ENCODE peak calls at places on chromosomes 5 and 9, in seven cellular contexts. D is T follicular helper cell; P is stimulated activated CD4-positive, alpha-beta T cell treated with anti-CD3 and anti-CD28 coated beads, Interleukin-15, amount 100 ng/mL, for 24 hours; E is HFFc6; Z is tibial artery; V is GM10248; B is MV-4-11. S is an unnamed sample.

GRCh38 chr5:1297243-1297642 is 2.4 kb upstream of the TERT start:
- DNase-seq in D (no peak), P (no peak), E (no peak), Z (no peak), V (no peak), B (no peak), S (no peak)

GRCh38 chr5:168162464-168162863 is 129.0 kb upstream of the WWC1 start:
- DNase-seq in D (no peak), P (no peak), E (no peak), Z (no peak), V (no peak), B (no peak), S (no peak)

GRCh38 chr5:57532513-57533497 is 50.2 kb upstream of the ACTBL2 start:
- DNase-seq in D (no peak), P (no peak), E (peak; percentile 18), Z (no peak), V (no peak), B (no peak), S (peak; percentile 14)

GRCh38 chr9:133770076-133770777 is 32.1 kb upstream of the SARDH start:
- DNase-seq in D (no peak), P (no peak), E (no peak), Z (no peak), V (no peak), B (no peak), S (no peak)

GRCh38 chr5:33487256-33487655 is 46.5 kb downstream of the TARS1 start:
- DNase-seq in D (no peak), P (no peak), E (no peak), Z (no peak), V (no peak), B (no peak), S (no peak)

GRCh38 chr9:87099383-87099782 is 152.1 kb upstream of the GAS1 start:
- DNase-seq in D (no peak), P (no peak), E (no peak), Z (no peak), V (no peak), B (no peak), S (no peak)

GRCh38 chr5:178453224-178453623 is 137.0 kb downstream of the COL23A1 start:
- DNase-seq in D (no peak), P (no peak), E (no peak), Z (no peak), V (no peak), B (no peak), S (no peak)

GRCh38 chr5:89397096-89397495 is 514.1 kb upstream of the MEF2C start:
- DNase-seq in D (no peak), P (no peak), E (no peak), Z (no peak), V (no peak), B (peak; percentile 82), S (no peak)

GRCh38 chr5:176547811-176548210 is 1.3 kb upstream of the CDHR2 start:
- DNase-seq in D (no peak), P (no peak), E (no peak), Z (no peak), V (no peak), B (peak; percentile 3), S (no peak)

GRCh38 chr9:127942152-127943010 is 4.7 kb upstream of the DPM2 start:
- DNase-seq in D (no peak), P (peak; percentile 64), E (peak; percentile 45), Z (peak; percentile 74), V (peak; percentile 76), B (peak; percentile 29), S (peak; percentile 78)

GRCh38 chr5:145124806-145125205 is 710.3 kb downstream of the PRELID2 start:
- DNase-seq in D (no peak), P (no peak), E (no peak), Z (no peak), V (no peak), B (no peak), S (no peak)

GRCh38 chr9:104256031-104256709 is 162.1 kb downstream of the SMC2 start:
- DNase-seq in D (no peak), P (no peak), E (no peak), Z (no peak), V (no peak), B (peak; percentile 21), S (no peak)

GRCh38 chr5:64506567-64507321 is 929 bp downstream of the RGS7BP start:
- DNase-seq in D (no peak), P (no peak), E (no peak), Z (no peak), V (no peak), B (no peak), S (no peak)

GRCh38 chr9:95043826-95044225 is 273.7 kb downstream of the FANCC start:
- DNase-seq in D (no peak), P (no peak), E (no peak), Z (no peak), V (no peak), B (no peak), S (no peak)

GRCh38 chr9:4430492-4431261 is 59.6 kb upstream of the SLC1A1 start:
- DNase-seq in D (no peak), P (no peak), E (no peak), Z (no peak), V (no peak), B (peak; percentile 80), S (no peak)

GRCh38 chr9:77793909-77794308 is 145.8 kb upstream of the GNA14 start:
- DNase-seq in D (no peak), P (no peak), E (peak; percentile 42), Z (no peak), V (no peak), B (no peak), S (no peak)

GRCh38 chr5:142783601-142784291 is 13.6 kb downstream of the ARHGAP26 start:
- DNase-seq in D (no peak), P (peak; percentile 75), E (no peak), Z (peak; percentile 51), V (peak; percentile 28), B (peak; percentile 28), S (peak; percentile 9)

GRCh38 chr9:4137755-4138154 is 162.1 kb downstream of the GLIS3 start:
- DNase-seq in D (no peak), P (no peak), E (peak; percentile 86), Z (no peak), V (no peak), B (no peak), S (peak; percentile 16)

GRCh38 chr5:176817864-176818377 is 7.6 kb downstream of the UNC5A start:
- DNase-seq in D (no peak), P (peak; percentile 58), E (no peak), Z (no peak), V (no peak), B (peak; percentile 22), S (peak; percentile 55)

GRCh38 chr5:159097461-159098284 is 2.0 kb downstream of the EBF1 start:
- DNase-seq in D (no peak), P (peak; percentile 22), E (no peak), Z (peak; percentile 59), V (peak; percentile 60), B (peak; percentile 51), S (peak; percentile 63)

GRCh38 chr5:82330506-82330905 is 52.4 kb upstream of the RPS23 start:
- DNase-seq in D (no peak), P (no peak), E (no peak), Z (no peak), V (no peak), B (no peak), S (no peak)

GRCh38 chr9:16031486-16031885 is 478.6 kb downstream of the CCDC171 start:
- DNase-seq in D (no peak), P (no peak), E (no peak), Z (no peak), V (no peak), B (no peak), S (no peak)

GRCh38 chr9:80648336-80648735 is 1041.0 kb downstream of the TLE1 start:
- DNase-seq in D (no peak), P (no peak), E (no peak), Z (no peak), V (no peak), B (no peak), S (no peak)

GRCh38 chr5:119355636-119356383 is at the start of gene TNFAIP8:
- DNase-seq in D (peak; percentile 31), P (peak; percentile 91), E (peak; percentile 46), Z (peak; percentile 60), V (peak; percentile 81), B (peak; percentile 38), S (peak; percentile 60)